ENCODE peak calls at places on chromosomes 3 and 15, in seven cellular contexts. One of them, this sample, is unnamed.

GRCh38 chr15:44087578-44088190 is 107.4 kb downstream of the FRMD5 start:
- DNase-seq in CD8-positive, alpha-beta T cell: no peak
- DNase-seq in astrocyte: peak; percentile 93
- DNase-seq in BJ: peak; percentile 67
- DNase-seq in OCI-LY7: no peak
- DNase-seq in PC-9: no peak
- DNase-seq in kidney: no peak
- DNase-seq in this sample: no peak

GRCh38 chr3:150545419-150546225 is 674 bp downstream of the SERP1 start:
- DNase-seq in CD8-positive, alpha-beta T cell: peak; percentile 23
- DNase-seq in astrocyte: peak; percentile 5
- DNase-seq in BJ: no peak
- DNase-seq in OCI-LY7: peak; percentile 71
- DNase-seq in PC-9: peak; percentile 23
- DNase-seq in kidney: peak; percentile 91
- DNase-seq in this sample: no peak

GRCh38 chr3:169400874-169401273 is 262.6 kb downstream of the MECOM start:
- DNase-seq in CD8-positive, alpha-beta T cell: no peak
- DNase-seq in astrocyte: no peak
- DNase-seq in BJ: no peak
- DNase-seq in OCI-LY7: no peak
- DNase-seq in PC-9: no peak
- DNase-seq in kidney: no peak
- DNase-seq in this sample: no peak

GRCh38 chr15:71288348-71288955 is 173.2 kb downstream of the THSD4 start:
- DNase-seq in CD8-positive, alpha-beta T cell: no peak
- DNase-seq in astrocyte: no peak
- DNase-seq in BJ: no peak
- DNase-seq in OCI-LY7: no peak
- DNase-seq in PC-9: no peak
- DNase-seq in kidney: no peak
- DNase-seq in this sample: no peak

GRCh38 chr3:190847423-190847822 is 15.1 kb downstream of the GMNC start:
- DNase-seq in CD8-positive, alpha-beta T cell: no peak
- DNase-seq in astrocyte: peak; percentile 26
- DNase-seq in BJ: no peak
- DNase-seq in OCI-LY7: no peak
- DNase-seq in PC-9: no peak
- DNase-seq in kidney: no peak
- DNase-seq in this sample: no peak

GRCh38 chr3:42130007-42130328 is 38.8 kb downstream of the TRAK1 start:
- DNase-seq in CD8-positive, alpha-beta T cell: no peak
- DNase-seq in astrocyte: no peak
- DNase-seq in BJ: no peak
- DNase-seq in OCI-LY7: peak; percentile 22
- DNase-seq in PC-9: no peak
- DNase-seq in kidney: no peak
- DNase-seq in this sample: no peak

GRCh38 chr3:58026598-58026997 is 18.4 kb downstream of the FLNB start:
- DNase-seq in CD8-positive, alpha-beta T cell: no peak
- DNase-seq in astrocyte: no peak
- DNase-seq in BJ: no peak
- DNase-seq in OCI-LY7: no peak
- DNase-seq in PC-9: no peak
- DNase-seq in kidney: no peak
- DNase-seq in this sample: no peak

GRCh38 chr3:29335438-29335837 is 54.6 kb downstream of the RBMS3 start:
- DNase-seq in CD8-positive, alpha-beta T cell: no peak
- DNase-seq in astrocyte: peak; percentile 99
- DNase-seq in BJ: peak; percentile 90
- DNase-seq in OCI-LY7: no peak
- DNase-seq in PC-9: peak; percentile 28
- DNase-seq in kidney: peak; percentile 75
- DNase-seq in this sample: peak; percentile 90

GRCh38 chr3:152466784-152467183 is 198.1 kb downstream of the MBNL1 start:
- DNase-seq in CD8-positive, alpha-beta T cell: no peak
- DNase-seq in astrocyte: peak; percentile 24
- DNase-seq in BJ: peak; percentile 29
- DNase-seq in OCI-LY7: peak; percentile 43
- DNase-seq in PC-9: no peak
- DNase-seq in kidney: no peak
- DNase-seq in this sample: no peak

GRCh38 chr3:97952872-97953271 is 19.4 kb downstream of the RIOX2 start:
- DNase-seq in CD8-positive, alpha-beta T cell: no peak
- DNase-seq in astrocyte: no peak
- DNase-seq in BJ: no peak
- DNase-seq in OCI-LY7: no peak
- DNase-seq in PC-9: peak; percentile 69
- DNase-seq in kidney: no peak
- DNase-seq in this sample: no peak

GRCh38 chr3:65507446-65507845 is 531.3 kb downstream of the MAGI1 start:
- DNase-seq in CD8-positive, alpha-beta T cell: no peak
- DNase-seq in astrocyte: no peak
- DNase-seq in BJ: no peak
- DNase-seq in OCI-LY7: no peak
- DNase-seq in PC-9: no peak
- DNase-seq in kidney: no peak
- DNase-seq in this sample: no peak

GRCh38 chr3:66497288-66497972 is 3.4 kb downstream of the LRIG1 start:
- DNase-seq in CD8-positive, alpha-beta T cell: no peak
- DNase-seq in astrocyte: no peak
- DNase-seq in BJ: no peak
- DNase-seq in OCI-LY7: peak; percentile 55
- DNase-seq in PC-9: no peak
- DNase-seq in kidney: no peak
- DNase-seq in this sample: no peak

GRCh38 chr3:195870442-195870841 is 37.9 kb downstream of the TNK2 start:
- DNase-seq in CD8-positive, alpha-beta T cell: no peak
- DNase-seq in astrocyte: no peak
- DNase-seq in BJ: no peak
- DNase-seq in OCI-LY7: no peak
- DNase-seq in PC-9: peak; percentile 91
- DNase-seq in kidney: no peak
- DNase-seq in this sample: no peak

GRCh38 chr15:34329006-34329405 is 8.6 kb downstream of the SLC12A6 start:
- DNase-seq in CD8-positive, alpha-beta T cell: no peak
- DNase-seq in astrocyte: no peak
- DNase-seq in BJ: no peak
- DNase-seq in OCI-LY7: no peak
- DNase-seq in PC-9: no peak
- DNase-seq in kidney: no peak
- DNase-seq in this sample: no peak

GRCh38 chr3:184525337-184526157 is 36.0 kb upstream of the EPHB3 start:
- DNase-seq in CD8-positive, alpha-beta T cell: no peak
- DNase-seq in astrocyte: no peak
- DNase-seq in BJ: no peak
- DNase-seq in OCI-LY7: no peak
- DNase-seq in PC-9: no peak
- DNase-seq in kidney: peak; percentile 71
- DNase-seq in this sample: no peak
- H3K4me3 ChIP-seq in CD8-positive, alpha-beta T cell: peak overlapping the region; percentile 54
- H3K4me3 ChIP-seq in astrocyte: peak overlapping the region; percentile 54
- H3K4me3 ChIP-seq in BJ: peak overlapping the region; percentile 20
- H3K4me3 ChIP-seq in OCI-LY7: no peak overlapping the region
- H3K4me3 ChIP-seq in PC-9: peak overlapping the region; percentile 36
- H3K4me3 ChIP-seq in kidney: peak overlapping the region; percentile 19
- H3K4me3 ChIP-seq in this sample: peak overlapping the region; percentile 23

GRCh38 chr15:98853161-98853560 is 154.4 kb downstream of the PGPEP1L start:
- DNase-seq in CD8-positive, alpha-beta T cell: peak; percentile 43
- DNase-seq in astrocyte: peak; percentile 92
- DNase-seq in BJ: peak; percentile 70
- DNase-seq in OCI-LY7: peak; percentile 83
- DNase-seq in PC-9: peak; percentile 90
- DNase-seq in kidney: peak; percentile 90
- DNase-seq in this sample: peak; percentile 85

GRCh38 chr15:98853593-98854420 is 153.8 kb downstream of the PGPEP1L start:
- DNase-seq in CD8-positive, alpha-beta T cell: no peak
- DNase-seq in astrocyte: no peak
- DNase-seq in BJ: no peak
- DNase-seq in OCI-LY7: no peak
- DNase-seq in PC-9: peak; percentile 29
- DNase-seq in kidney: peak; percentile 72
- DNase-seq in this sample: no peak

GRCh38 chr15:98854496-98854895 is 153.1 kb downstream of the PGPEP1L start:
- DNase-seq in CD8-positive, alpha-beta T cell: no peak
- DNase-seq in astrocyte: no peak
- DNase-seq in BJ: no peak
- DNase-seq in OCI-LY7: no peak
- DNase-seq in PC-9: no peak
- DNase-seq in kidney: peak; percentile 70
- DNase-seq in this sample: no peak

GRCh38 chr15:98855067-98855814 is 152.4 kb downstream of the PGPEP1L start:
- DNase-seq in CD8-positive, alpha-beta T cell: no peak
- DNase-seq in astrocyte: no peak
- DNase-seq in BJ: no peak
- DNase-seq in OCI-LY7: no peak
- DNase-seq in PC-9: no peak
- DNase-seq in kidney: no peak
- DNase-seq in this sample: no peak

GRCh38 chr15:98850991-98851776 is 156.4 kb downstream of the PGPEP1L start:
- DNase-seq in CD8-positive, alpha-beta T cell: peak; percentile 49
- DNase-seq in astrocyte: no peak
- DNase-seq in BJ: no peak
- DNase-seq in OCI-LY7: peak; percentile 41
- DNase-seq in PC-9: peak; percentile 72
- DNase-seq in kidney: peak; percentile 82
- DNase-seq in this sample: peak; percentile 79
- H3K4me3 ChIP-seq in CD8-positive, alpha-beta T cell: peak overlapping the region; percentile 59
- H3K4me3 ChIP-seq in astrocyte: no peak overlapping the region
- H3K4me3 ChIP-seq in BJ: peak overlapping the region; percentile 55
- H3K4me3 ChIP-seq in OCI-LY7: peak overlapping the region; percentile 73
- H3K4me3 ChIP-seq in PC-9: peak overlapping the region; percentile 59
- H3K4me3 ChIP-seq in kidney: peak overlapping the region; percentile 55
- H3K4me3 ChIP-seq in this sample: no peak overlapping the region

DNA sequence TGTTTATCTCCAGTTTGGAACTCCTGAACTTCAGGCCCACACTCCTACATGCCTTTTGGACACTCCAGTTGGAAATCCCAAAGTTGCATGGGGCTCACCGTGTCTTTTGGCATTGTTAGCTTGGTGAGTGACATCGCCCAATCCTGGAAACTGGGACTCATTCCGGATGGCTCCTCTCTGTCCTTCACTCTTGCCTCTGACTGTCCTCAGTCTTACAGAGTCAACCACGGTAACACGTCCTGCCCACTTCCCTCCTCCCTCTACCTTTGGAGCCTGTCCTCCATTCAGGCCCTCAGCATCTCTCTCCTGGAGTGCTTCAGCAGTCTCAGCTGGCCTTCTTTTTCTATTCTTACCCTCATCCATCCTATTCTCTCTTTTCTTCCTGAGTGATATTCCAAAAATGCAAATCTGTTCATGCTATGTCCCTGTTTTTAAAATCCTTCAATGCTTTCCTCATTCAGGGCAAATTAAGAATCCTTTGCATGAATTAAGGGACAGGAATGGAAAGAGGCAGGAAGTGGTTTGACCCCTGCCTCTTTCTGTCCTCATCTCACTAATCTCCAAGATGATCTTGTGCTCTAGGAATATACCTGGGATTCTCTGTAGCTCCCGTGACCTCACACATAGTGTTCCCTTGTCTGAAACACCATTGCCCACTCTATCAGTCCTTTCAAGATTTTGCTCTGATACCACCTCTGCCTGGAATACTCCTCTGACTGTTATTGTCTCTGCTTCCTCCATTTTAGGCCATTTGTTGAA is 42.5 kb downstream of the LPP start:
- DNase-seq in CD8-positive, alpha-beta T cell: no peak
- DNase-seq in astrocyte: peak; percentile 59
- DNase-seq in BJ: no peak
- DNase-seq in OCI-LY7: no peak
- DNase-seq in PC-9: no peak
- DNase-seq in kidney: no peak
- DNase-seq in this sample: no peak
- H3K4me3 ChIP-seq in CD8-positive, alpha-beta T cell: no peak overlapping the region
- H3K4me3 ChIP-seq in astrocyte: no peak overlapping the region
- H3K4me3 ChIP-seq in BJ: no peak overlapping the region
- H3K4me3 ChIP-seq in OCI-LY7: no peak overlapping the region
- H3K4me3 ChIP-seq in PC-9: no peak overlapping the region
- H3K4me3 ChIP-seq in kidney: no peak overlapping the region
- H3K4me3 ChIP-seq in this sample: no peak overlapping the region

DNA sequence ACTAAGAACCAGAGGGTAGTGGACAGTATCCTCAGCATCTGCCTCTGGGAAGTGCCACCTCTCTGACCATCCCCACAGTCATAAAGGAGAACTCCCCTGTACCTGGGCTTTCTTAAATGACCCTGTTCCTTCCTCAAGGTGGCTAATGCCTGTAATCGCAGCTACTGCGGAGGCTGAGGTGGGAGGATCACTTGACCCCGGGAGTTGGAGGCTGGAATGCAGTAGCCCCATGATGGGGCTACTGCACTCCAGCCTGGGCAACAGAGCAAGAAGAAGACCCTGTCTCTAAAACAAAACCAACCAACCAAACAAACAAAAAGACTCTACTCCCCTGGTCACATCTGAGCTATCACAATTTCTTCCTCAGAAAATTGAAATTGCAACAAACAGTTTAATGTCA is 848 bp upstream of the BUB1B start:
- DNase-seq in CD8-positive, alpha-beta T cell: no peak
- DNase-seq in astrocyte: no peak
- DNase-seq in BJ: no peak
- DNase-seq in OCI-LY7: no peak
- DNase-seq in PC-9: no peak
- DNase-seq in kidney: no peak
- DNase-seq in this sample: no peak
- H3K4me3 ChIP-seq in CD8-positive, alpha-beta T cell: no peak overlapping the region
- H3K4me3 ChIP-seq in astrocyte: no peak overlapping the region
- H3K4me3 ChIP-seq in BJ: no peak overlapping the region
- H3K4me3 ChIP-seq in OCI-LY7: no peak overlapping the region
- H3K4me3 ChIP-seq in PC-9: no peak overlapping the region
- H3K4me3 ChIP-seq in kidney: peak overlapping the region; percentile 78
- H3K4me3 ChIP-seq in this sample: no peak overlapping the region

This sample was measured in lung.